ENCODE peak calls at places on chromosomes 7 and 10, in four cellular contexts. D is vagina, B is transverse colon, S is suprapubic skin. K is an unnamed sample. For H3K4me1, the result is how much of the 10 kb centered on the place peaks cover.

GRCh38 chr7:28529755-28530154 is 117.4 kb downstream of the CREB5 start:
- DNase-seq in S (no peak), D (no peak), B (no peak), K (no peak)

GRCh38 chr7:157339777-157340677 is 3.2 kb downstream of the DNAJB6 start:
- DNase-seq in S (no peak), D (no peak), B (peak), K (no peak)

GRCh38 chr7:11212080-11212711 is 238.5 kb downstream of the PHF14 start:
- DNase-seq in B (peak), S (no peak), D (no peak), K (no peak)

GRCh38 chr10:119406137-119406536 is 136.4 kb downstream of the RGS10 start:
- DNase-seq in D (no peak), S (no peak), B (no peak), K (no peak)

GRCh38 chr7:36400606-36401005 is 10.9 kb downstream of the ANLN start:
- DNase-seq in D (no peak), S (no peak), B (no peak), K (no peak)

GRCh38 chr10:29949411-29950011 is 109.9 kb downstream of the JCAD start:
- DNase-seq in D (no peak), B (no peak), S (no peak), K (no peak)

GRCh38 chr7:68610751-68611150 is 987.5 kb upstream of the AUTS2 start:
- DNase-seq in S (no peak), D (no peak), B (no peak), K (no peak)

GRCh38 chr10:17368708-17369272 is 85.6 kb downstream of the ST8SIA6 start:
- DNase-seq in D (no peak), B (no peak), S (no peak), K (no peak)

GRCh38 chr10:132762267-132762666 is 23.7 kb downstream of the NKX6-2 start:
- DNase-seq in B (no peak), D (no peak), S (no peak), K (no peak)

GRCh38 chr7:132275811-132276210 is 300.5 kb downstream of the PLXNA4 start:
- DNase-seq in B (no peak), D (no peak), S (no peak), K (no peak)

GRCh38 chr7:87934699-87935372 is 785 bp downstream of the ADAM22 start:
- DNase-seq in D (no peak), S (no peak), B (peak), K (no peak)

GRCh38 chr10:66537186-66537585 is 388.6 kb upstream of the LRRTM3 start:
- DNase-seq in D (no peak), S (no peak), B (no peak), K (no peak)

GRCh38 chr7:96407427-96407826 is 85.5 kb upstream of the SLC25A13 start:
- DNase-seq in D (no peak), B (no peak), S (no peak), K (no peak)

GRCh38 chr7:157158400-157158799 is 19.7 kb downstream of the UBE3C start:
- DNase-seq in B (no peak), S (no peak), D (no peak), K (peak)

GRCh38 chr7:128108129-128108528 is 76.9 kb upstream of the LRRC4 start:
- DNase-seq in D (no peak), B (no peak), S (peak), K (no peak)

GRCh38 chr10:83934062-83934461 is 205.2 kb upstream of the GHITM start:
- DNase-seq in S (no peak), D (no peak), B (no peak), K (no peak)

GRCh38 chr7:158345731-158346130 is 241.9 kb downstream of the PTPRN2 start:
- DNase-seq in B (no peak), D (peak), S (no peak), K (no peak)

GRCh38 chr7:109354000-109354399 is 784.3 kb downstream of the DNAJB9 start:
- DNase-seq in B (no peak), S (no peak), D (no peak), K (no peak)

GRCh38 chr7:74032191-74032490 is 4.2 kb downstream of the ELN start:
- DNase-seq in S (no peak), D (no peak), B (no peak), K (no peak)

GRCh38 chr7:140746751-140747150 is 50.2 kb downstream of the NDUFB2 start:
- DNase-seq in D (no peak), S (no peak), B (no peak), K (no peak)

GRCh38 chr10:116996994-116997393 is 8.0 kb downstream of the SHTN1 start:
- DNase-seq in B (no peak), S (no peak), D (no peak), K (no peak)

GRCh38 chr10:99461230-99461629 is 30.8 kb upstream of the GOT1 start:
- DNase-seq in D (no peak), B (no peak), S (no peak), K (no peak)

GRCh38 chr10:5596611-5597341 is 69.6 kb downstream of the ASB13 start:
- DNase-seq in D (no peak), S (no peak), B (no peak), K (no peak)

GRCh38 chr10:5895804-5896203 is 5.8 kb downstream of the FBH1 start:
- DNase-seq in D (no peak), S (no peak), B (peak), K (no peak)

GRCh38 chr10:24721254-24722106 is 2.2 kb downstream of the ARHGAP21 start:
- DNase-seq in S (peak), B (peak), D (no peak), K (peak)

GRCh38 chr10:130866857-130867256 is 444.7 kb downstream of the TCERG1L start:
- DNase-seq in S (peak), B (no peak), D (peak), K (no peak)

GRCh38 chr10:130863044-130863443 is 448.5 kb downstream of the TCERG1L start:
- DNase-seq in B (no peak), S (no peak), D (peak), K (no peak)

GRCh38 chr10:130867446-130868194 is 443.9 kb downstream of the TCERG1L start:
- DNase-seq in S (peak), B (no peak), D (peak), K (no peak)

GRCh38 chr10:130862626-130863025 is 448.9 kb downstream of the TCERG1L start:
- DNase-seq in B (no peak), S (no peak), D (no peak), K (no peak)

DNA sequence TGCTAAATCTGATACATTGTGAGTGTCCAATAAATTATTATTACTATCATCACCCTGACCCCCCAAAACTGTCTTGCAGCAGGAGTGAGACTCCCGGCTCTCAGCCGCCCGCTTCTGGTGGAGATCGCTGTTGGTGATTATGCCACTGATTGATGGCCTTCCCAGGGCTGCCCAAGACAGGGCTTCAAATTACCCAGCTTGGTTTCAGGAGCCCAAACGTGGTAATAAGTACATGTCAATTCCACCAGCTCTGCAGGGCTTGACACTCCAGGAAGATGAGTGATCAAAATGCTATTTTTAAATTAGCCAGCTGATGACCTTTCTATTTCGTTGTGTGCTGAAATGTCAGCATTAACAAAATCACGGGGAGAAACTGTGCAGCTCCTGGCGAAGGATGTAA is 446.6 kb downstream of the TCERG1L start:
- DNase-seq in B (no peak), D (peak), S (peak), K (no peak)
- TF ChIP-seq POLR2AphosphoS5 in B (no peak), D (no peak), S (no peak), K (no peak)

DNA sequence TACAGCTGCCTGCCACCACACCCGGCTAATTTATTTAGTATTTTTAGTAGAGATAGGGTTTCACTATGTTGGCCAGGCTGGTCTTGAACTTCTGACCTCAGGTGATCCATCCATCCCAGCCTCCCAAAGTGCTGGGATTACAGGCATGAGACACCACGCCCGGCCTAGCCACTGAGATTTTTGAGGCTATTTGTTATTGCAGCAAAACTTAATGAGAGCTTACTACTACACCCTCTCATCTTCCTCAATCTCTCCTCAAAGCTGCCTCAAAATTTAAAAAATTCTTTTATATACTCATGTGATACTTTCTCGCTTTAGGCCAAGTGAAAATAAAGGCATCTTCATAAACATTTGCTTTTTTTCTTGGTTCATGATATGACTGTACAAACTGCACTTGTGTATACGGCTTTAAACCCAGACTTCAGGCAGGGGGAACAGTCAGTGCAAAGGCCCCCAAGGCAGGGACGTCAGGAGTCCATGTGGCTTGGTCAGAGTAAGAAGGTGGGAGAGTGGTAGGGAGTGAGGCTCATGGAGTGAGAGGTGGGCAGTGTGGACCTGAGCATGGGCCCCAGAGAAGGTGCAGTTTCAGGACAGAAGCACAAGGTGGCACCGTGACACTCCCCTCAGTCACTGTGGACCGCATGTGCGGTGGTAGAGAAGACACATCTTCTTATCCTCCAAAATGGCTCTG is 55.5 kb downstream of the SYPL1 start:
- DNase-seq in S (peak), D (no peak), B (peak), K (no peak)
- H3K4me1 ChIP-seq in S (under half), D (under half), B (under half), K (under half)

DNA sequence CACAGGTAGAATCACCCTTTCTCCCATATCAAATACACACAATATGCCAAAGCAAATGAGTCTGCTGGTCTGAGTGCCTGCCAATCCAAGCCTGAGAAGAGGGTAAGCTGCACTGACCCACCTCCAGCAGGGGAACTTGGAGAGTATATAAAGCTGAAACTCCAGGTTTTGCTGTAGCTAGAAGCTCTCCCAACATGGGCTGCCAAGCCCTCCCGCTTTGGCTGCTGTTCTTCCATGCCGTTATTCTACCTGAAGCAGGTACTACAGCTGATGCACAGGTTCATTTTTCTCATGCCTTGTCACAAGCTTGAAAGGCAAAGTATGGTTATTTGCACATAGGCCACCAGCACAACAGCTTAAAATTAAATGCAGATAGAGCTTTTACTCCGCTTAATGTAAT is 21.5 kb upstream of the C10orf120 start:
- DNase-seq in D (no peak), B (no peak), S (no peak), K (peak)
- TF ChIP-seq POLR2A in D (no peak), B (no peak), S (no peak), K (no peak)

DNA sequence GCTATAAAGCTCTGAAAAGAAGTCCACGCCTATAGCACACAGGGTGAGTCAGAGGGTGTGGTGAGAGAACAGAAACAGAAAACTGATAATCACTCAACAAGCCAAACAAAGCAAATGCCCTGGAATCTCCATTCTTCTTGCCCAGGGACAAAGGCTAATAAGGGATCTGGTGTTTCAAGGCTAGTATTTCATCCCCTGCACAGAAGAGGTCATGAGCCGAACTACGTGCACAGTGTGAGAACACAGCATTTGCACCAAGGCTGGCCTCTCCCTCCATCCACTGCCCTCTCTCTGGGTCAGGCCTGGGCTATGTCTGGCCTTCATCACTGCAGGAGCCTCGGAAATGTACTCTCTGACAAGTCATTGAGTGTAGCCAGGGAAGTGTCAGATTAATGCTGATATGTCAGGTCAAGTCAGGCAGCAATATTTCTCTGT is 42.7 kb downstream of the PRR15 start:
- DNase-seq in B (peak), S (no peak), D (no peak), K (peak)
- TF ChIP-seq POLR2AphosphoS5 in B (no peak), S (no peak), D (no peak), K (no peak)

GRCh38 chr10:3172446-3173172 is at the start of gene PITRM1:
- DNase-seq in D (no peak), B (peak), S (peak), K (peak)
- H3K4me1 ChIP-seq in D (under half), B (under half), S (under half), K (under half)

GRCh38 chr7:2019693-2020511 is 212.8 kb downstream of the MAD1L1 start:
- DNase-seq in B (peak), S (peak), D (no peak), K (no peak)
- TF ChIP-seq POLR2A in B (no peak), S (no peak), D (peak), K (no peak)

K was measured in esophagus muscularis mucosa.